ENCODE peak calls at places on chromosome 3, in nine cellular contexts. I, M, Z, S, L, Q, A, W and J are unnamed samples.
A peak's percentile ranks its signal among the peaks of the same experiment; 100 is the strongest.

GRCh38 chr3:151219056-151219455 is 16.0 kb upstream of the GPR171 start:
- DNase-seq in M (no peak), A (no peak), L (no peak), Z (no peak), W (peak; percentile 36), Q (no peak), S (no peak), I (no peak), J (no peak)

GRCh38 chr3:186599785-186600166 is 13.1 kb upstream of the AHSG start:
- DNase-seq in A (no peak), Z (no peak), W (no peak), I (no peak), S (no peak), M (no peak), L (no peak), Q (no peak), J (no peak)

GRCh38 chr3:32354362-32354778 is 37.3 kb upstream of the CMTM7 start:
- DNase-seq in L (no peak), W (peak; percentile 77), Q (no peak), M (no peak), A (no peak), I (no peak), Z (no peak), S (no peak), J (no peak)

GRCh38 chr3:172326993-172327392 is 121.3 kb downstream of the GHSR start:
- DNase-seq in L (no peak), Q (no peak), Z (no peak), S (no peak), W (no peak), A (no peak), M (no peak), I (no peak), J (no peak)

GRCh38 chr3:103271575-103271974 is 836.8 kb downstream of the ZPLD1 start:
- DNase-seq in W (no peak), L (no peak), S (no peak), I (no peak), Q (no peak), Z (no peak), M (no peak), A (no peak), J (no peak)

GRCh38 chr3:89565098-89565497 is 457.7 kb downstream of the EPHA3 start:
- DNase-seq in A (no peak), S (no peak), L (no peak), M (no peak), I (no peak), Q (no peak), Z (no peak), W (no peak), J (no peak)

GRCh38 chr3:101829066-101829830 is 20.1 kb upstream of the NFKBIZ start:
- DNase-seq in L (no peak), M (peak; percentile 59), A (peak; percentile 41), W (peak; percentile 76), Z (no peak), I (peak; percentile 19), Q (no peak), S (no peak), J (no peak)

GRCh38 chr3:15998896-15999295 is 175.6 kb upstream of the GALNT15 start:
- DNase-seq in Z (no peak), A (no peak), L (no peak), M (no peak), I (no peak), S (no peak), W (no peak), Q (no peak), J (no peak)

GRCh38 chr3:129226374-129226773 is 23.0 kb upstream of the COPG1 start:
- DNase-seq in M (no peak), L (no peak), S (no peak), Q (no peak), Z (no peak), A (no peak), W (peak; percentile 90), I (peak; percentile 48), J (no peak)

GRCh38 chr3:8525893-8526292 is 24.3 kb downstream of the LMCD1 start:
- DNase-seq in L (no peak), A (no peak), Z (no peak), W (no peak), Q (no peak), I (no peak), M (no peak), S (no peak), J (no peak)

GRCh38 chr3:123658860-123659221 is 74.0 kb upstream of the HACD2 start:
- DNase-seq in S (no peak), M (no peak), Q (no peak), W (no peak), Z (peak; percentile 28), A (no peak), I (peak; percentile 22), L (no peak), J (no peak)

GRCh38 chr3:127079211-127079610 is 96.3 kb downstream of the PLXNA1 start:
- DNase-seq in Z (no peak), I (no peak), Q (no peak), W (no peak), L (no peak), A (no peak), M (no peak), S (no peak), J (no peak)

GRCh38 chr3:183764854-183765731 is 60.3 kb downstream of the MAP6D1 start:
- DNase-seq in I (no peak), A (no peak), Z (no peak), L (no peak), Q (no peak), S (no peak), M (no peak), W (peak; percentile 90), J (no peak)

GRCh38 chr3:77248420-77248819 is 208.5 kb downstream of the ROBO2 start:
- DNase-seq in M (no peak), I (no peak), A (no peak), L (no peak), Z (no peak), Q (no peak), W (no peak), S (no peak), J (no peak)

GRCh38 chr3:37997791-37998370 is 7.3 kb downstream of the VILL start:
- DNase-seq in M (no peak), A (no peak), I (no peak), W (no peak), Q (no peak), S (no peak), L (no peak), Z (no peak), J (no peak)

GRCh38 chr3:8853081-8853480 is 83.7 kb upstream of the OXTR start:
- DNase-seq in Z (no peak), Q (no peak), M (no peak), S (no peak), W (peak; percentile 62), L (no peak), A (no peak), I (no peak), J (no peak)